ENCODE peak calls at places on chromosomes 11 and 22, in seven cellular contexts. Q, F, T, U, E, S and Y are unnamed samples.
A peak's percentile ranks its signal among the peaks of the same experiment; 100 is the strongest.

GRCh38 chr11:17991799-17992433 is 20.9 kb downstream of the SERGEF start:
- DNase-seq in T (peak; percentile 42), U (peak; percentile 65), E (peak; percentile 72), Q (peak; percentile 72), S (peak; percentile 68), F (peak; percentile 74), Y (peak; percentile 35)

GRCh38 chr22:21916309-21916918 is 36.2 kb downstream of the PPM1F start:
- DNase-seq in T (no peak), U (no peak), Q (no peak), F (no peak), S (no peak), E (no peak), Y (no peak)

GRCh38 chr11:94309757-94310156 is 5.4 kb downstream of the IZUMO1R start:
- DNase-seq in F (no peak), T (no peak), U (no peak), E (no peak), S (no peak), Q (no peak), Y (no peak)

GRCh38 chr11:862704-863388 is 20.2 kb downstream of the TSPAN4 start:
- DNase-seq in S (no peak), Q (no peak), F (no peak), U (no peak), E (peak; percentile 73), T (no peak), Y (no peak)

GRCh38 chr22:44889233-44889878 is 120.4 kb downstream of the PHF21B start:
- DNase-seq in U (no peak), E (no peak), Q (peak; percentile 16), T (no peak), F (peak; percentile 52), S (no peak), Y (no peak)

GRCh38 chr11:133476570-133477262 is 55.6 kb downstream of the OPCML start:
- DNase-seq in Q (no peak), T (no peak), E (no peak), U (no peak), S (no peak), F (peak; percentile 53), Y (no peak)

GRCh38 chr22:49037701-49038245 is 789.9 kb downstream of the BRD1 start:
- DNase-seq in S (no peak), T (no peak), F (no peak), U (no peak), E (no peak), Q (no peak), Y (no peak)

GRCh38 chr11:36009469-36009868 is 65.6 kb downstream of the LDLRAD3 start:
- DNase-seq in F (no peak), Q (peak; percentile 67), T (no peak), S (no peak), U (peak; percentile 47), E (no peak), Y (peak; percentile 67)

GRCh38 chr11:4455439-4455838 is 6.3 kb downstream of the OR52K2 start:
- DNase-seq in S (no peak), F (no peak), E (no peak), T (no peak), U (no peak), Q (no peak), Y (no peak)

GRCh38 chr11:68315581-68315920 is 3.2 kb downstream of the LRP5 start:
- DNase-seq in Q (no peak), F (no peak), T (no peak), E (no peak), U (no peak), S (no peak), Y (no peak)

GRCh38 chr11:117823294-117823940 is 1.1 kb downstream of the FXYD2 start:
- DNase-seq in F (no peak), T (no peak), U (no peak), E (no peak), Q (no peak), S (peak; percentile 21), Y (no peak)

GRCh38 chr11:110269996-110270395 is 26.4 kb downstream of the RDX start:
- DNase-seq in U (no peak), E (no peak), S (no peak), F (no peak), T (no peak), Q (no peak), Y (no peak)

GRCh38 chr11:79264284-79264683 is 176.5 kb downstream of the TENM4 start:
- DNase-seq in U (no peak), F (no peak), S (no peak), Q (no peak), E (no peak), T (no peak), Y (peak; percentile 28)

GRCh38 chr11:73189723-73190556 is 28.1 kb upstream of the P2RY2 start:
- DNase-seq in S (no peak), Q (no peak), T (no peak), U (no peak), F (no peak), E (no peak), Y (no peak)

GRCh38 chr11:6862961-6863360 is at the start of gene OR10A2:
- DNase-seq in S (no peak), Q (peak; percentile 59), U (no peak), E (peak; percentile 10), T (no peak), F (peak; percentile 18), Y (no peak)

GRCh38 chr11:117877120-117877784 is 794 bp upstream of the FXYD6 start:
- DNase-seq in F (peak; percentile 50), Q (no peak), T (no peak), E (no peak), U (peak; percentile 62), S (no peak), Y (no peak)

GRCh38 chr22:48146426-48146825 is 1384.0 kb downstream of the TBC1D22A start:
- DNase-seq in U (no peak), T (no peak), Q (no peak), E (no peak), S (no peak), F (no peak), Y (no peak)

GRCh38 chr11:69971741-69972140 is 106.4 kb upstream of the ANO1 start:
- DNase-seq in S (no peak), F (no peak), U (no peak), T (no peak), E (no peak), Q (no peak), Y (no peak)

GRCh38 chr22:27776410-27776958 is 25.1 kb downstream of the MN1 start:
- DNase-seq in E (no peak), T (no peak), F (peak; percentile 61), Q (peak; percentile 61), U (no peak), S (no peak), Y (peak; percentile 70)

GRCh38 chr11:78698612-78699011 is 123.9 kb upstream of the NARS2 start:
- DNase-seq in F (no peak), S (no peak), T (no peak), Q (peak; percentile 27), E (no peak), U (no peak), Y (peak; percentile 92)

GRCh38 chr11:33263549-33263948 is 6.4 kb downstream of the HIPK3 start:
- DNase-seq in F (no peak), T (no peak), Q (peak; percentile 21), S (no peak), U (peak; percentile 43), E (no peak), Y (no peak)

DNA sequence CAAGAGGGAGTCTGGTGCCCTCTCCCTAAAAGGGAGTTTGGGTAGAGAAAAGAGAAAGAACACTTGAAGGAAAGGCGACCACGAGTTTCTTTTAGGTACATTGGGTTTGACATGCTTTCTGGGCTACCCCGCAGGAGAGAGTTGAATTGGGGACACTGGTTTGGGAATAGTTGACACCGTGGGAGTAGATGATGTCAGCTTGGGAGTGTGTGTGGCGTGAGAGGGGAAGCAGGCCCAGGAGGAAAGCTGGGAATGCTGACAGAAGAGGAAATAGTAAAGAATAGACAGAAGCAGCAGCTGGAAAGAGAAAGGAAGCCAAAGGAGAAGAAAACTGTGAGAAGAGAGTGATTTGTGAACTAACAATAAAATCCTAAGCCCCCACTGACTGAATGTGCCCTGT is 442.9 kb downstream of the DYNC2H1 start:
- DNase-seq in S (no peak), E (no peak), Q (no peak), T (no peak), F (no peak), U (no peak), Y (no peak)
- H3K4me2 ChIP-seq in S (no peak overlapping the region), E (no peak overlapping the region), Q (no peak overlapping the region), T (no peak overlapping the region), F (no peak overlapping the region), U (no peak overlapping the region), Y (no peak overlapping the region)

DNA sequence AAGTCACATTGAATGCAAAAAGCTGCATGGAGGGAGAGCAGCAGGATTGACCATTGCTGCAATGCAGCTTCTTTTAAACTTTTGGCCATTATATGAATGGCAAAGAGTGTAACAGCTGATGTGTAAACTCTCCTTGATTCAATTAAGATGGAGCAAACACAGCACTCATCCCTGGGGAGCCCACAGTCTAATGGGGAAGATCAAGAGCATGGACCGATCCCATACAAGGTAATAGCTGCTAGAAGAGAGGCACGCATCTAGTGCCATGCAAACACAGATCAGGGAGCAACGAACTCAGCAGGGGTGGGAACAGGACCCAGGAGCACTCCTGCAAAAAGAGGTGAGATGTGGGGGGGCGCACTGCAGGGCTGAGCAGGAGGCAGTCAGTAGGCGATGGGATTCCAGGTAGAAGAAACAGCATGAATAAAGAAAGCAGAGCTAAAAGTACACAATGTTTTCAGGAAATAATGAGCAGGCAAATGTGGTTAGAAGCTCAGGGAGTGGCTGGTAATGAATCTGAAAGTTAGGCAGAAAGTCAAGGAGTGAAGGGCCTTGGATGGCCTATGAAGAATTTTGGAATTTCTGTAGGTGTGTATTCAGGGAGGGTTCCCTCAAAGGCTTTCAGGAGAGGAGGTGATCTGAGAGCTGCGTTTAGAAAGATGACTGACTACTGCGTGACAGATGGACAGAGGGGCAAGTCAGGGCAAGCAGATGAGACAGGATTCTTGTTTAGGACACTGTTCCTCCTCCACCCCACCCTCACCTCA is 17.2 kb upstream of the BMAL1 start:
- DNase-seq in Q (peak; percentile 56), T (no peak), E (no peak), S (no peak), U (peak; percentile 9), F (peak; percentile 28), Y (no peak)
- H3K4me2 ChIP-seq in Q (peak overlapping the region; percentile 77), T (peak overlapping the region; percentile 74), E (no peak overlapping the region), S (no peak overlapping the region), U (no peak overlapping the region), F (peak overlapping the region; percentile 43), Y (peak overlapping the region; percentile 61)

GRCh38 chr22:38454361-38455062 is 487 bp downstream of the KCNJ4 start:
- DNase-seq in U (no peak), Q (peak; percentile 17), T (no peak), S (peak; percentile 26), E (no peak), F (no peak), Y (no peak)

GRCh38 chr22:38455530-38456271 is 702 bp upstream of the KCNJ4 start:
- DNase-seq in E (peak; percentile 60), T (no peak), S (peak; percentile 40), U (peak; percentile 52), F (peak; percentile 76), Q (no peak), Y (peak; percentile 39)

GRCh38 chr22:38455063-38455529 is at the start of gene KCNJ4:
- DNase-seq in F (no peak), T (no peak), U (no peak), Q (no peak), S (no peak), E (no peak), Y (no peak)

GRCh38 chr22:38456841-38457699 is 2.1 kb upstream of the KCNJ4 start:
- DNase-seq in T (no peak), E (no peak), U (no peak), F (no peak), Q (no peak), S (no peak), Y (no peak)

GRCh38 chr22:38456272-38456837 is 1.4 kb upstream of the KCNJ4 start:
- DNase-seq in U (no peak), S (no peak), F (no peak), E (no peak), T (no peak), Q (no peak), Y (no peak)
- H3K4me2 ChIP-seq in U (peak overlapping the region; percentile 83), S (peak overlapping the region; percentile 51), F (peak overlapping the region; percentile 81), E (peak overlapping the region; percentile 99), T (peak overlapping the region; percentile 36), Q (no peak overlapping the region), Y (no peak overlapping the region)

GRCh38 chr22:32728291-32728690 is 73.2 kb upstream of the TIMP3 start:
- DNase-seq in T (no peak), S (no peak), U (no peak), Q (no peak), F (no peak), E (no peak), Y (no peak)
- H3K4me2 ChIP-seq in T (no peak overlapping the region), S (no peak overlapping the region), U (no peak overlapping the region), Q (no peak overlapping the region), F (no peak overlapping the region), E (no peak overlapping the region), Y (no peak overlapping the region)